ENCODE peak calls at places on chromosome 9, in five cellular contexts. J, H, N, K and R are unnamed samples.
A peak's percentile ranks its signal among the peaks of the same experiment; 100 is the strongest.

GRCh38 chr9:6348766-6349165 is 20.6 kb downstream of the TPD52L3 start:
- DNase-seq in N (no peak), H (no peak), J (no peak), K (no peak), R (no peak)

GRCh38 chr9:93659837-93660177 is 83.4 kb downstream of the PHF2 start:
- DNase-seq in N (no peak), K (no peak), H (no peak), J (peak; percentile 15), R (no peak)

GRCh38 chr9:120386390-120387131 is 193.4 kb downstream of the CDK5RAP2 start:
- DNase-seq in J (no peak), K (peak; percentile 53), H (peak; percentile 91), N (no peak), R (no peak)

GRCh38 chr9:4116091-4116581 is 183.7 kb downstream of the GLIS3 start:
- DNase-seq in H (peak; percentile 92), J (peak; percentile 58), N (no peak), K (no peak), R (no peak)

GRCh38 chr9:93575706-93576295 is 583 bp upstream of the PHF2 start:
- DNase-seq in N (no peak), K (peak; percentile 41), J (peak; percentile 16), H (peak; percentile 96), R (peak; percentile 36)

GRCh38 chr9:116403171-116403570 is 249.6 kb downstream of the PAPPA start:
- DNase-seq in K (no peak), H (no peak), N (no peak), J (no peak), R (no peak)

GRCh38 chr9:134321957-134322741 is 4.1 kb upstream of the RXRA start:
- DNase-seq in N (no peak), K (no peak), J (no peak), H (peak; percentile 73), R (no peak)

GRCh38 chr9:133778336-133778995 is 40.3 kb upstream of the SARDH start:
- DNase-seq in K (no peak), J (no peak), N (no peak), H (no peak), R (no peak)

GRCh38 chr9:126343271-126343700 is 16.7 kb downstream of the MVB12B start:
- DNase-seq in J (no peak), N (no peak), K (no peak), H (peak; percentile 62), R (no peak)

GRCh38 chr9:21558627-21559401 is 76.7 kb upstream of the IFNE start:
- DNase-seq in N (no peak), H (peak; percentile 82), K (no peak), J (peak; percentile 41), R (no peak)

GRCh38 chr9:133205996-133206931 is 2.8 kb downstream of the OBP2B start:
- DNase-seq in J (no peak), H (peak; percentile 71), N (no peak), K (no peak), R (no peak)

GRCh38 chr9:132237481-132237880 is 75.6 kb downstream of the NTNG2 start:
- DNase-seq in N (no peak), H (peak; percentile 87), J (no peak), K (no peak), R (no peak)

GRCh38 chr9:87684627-87685204 is 41.2 kb upstream of the CTSL start:
- DNase-seq in N (no peak), K (peak; percentile 80), H (peak; percentile 92), J (peak; percentile 24), R (no peak)

GRCh38 chr9:100150209-100150608 is 51.2 kb downstream of the INVS start:
- DNase-seq in N (no peak), K (no peak), J (peak; percentile 44), H (peak; percentile 22), R (no peak)

GRCh38 chr9:20023237-20023928 is 234.5 kb upstream of the SLC24A2 start:
- DNase-seq in J (no peak), H (no peak), K (no peak), N (no peak), R (no peak)

GRCh38 chr9:7439355-7439978 is 360.1 kb downstream of the DMAC1 start:
- DNase-seq in J (peak; percentile 73), N (peak; percentile 46), H (no peak), K (no peak), R (no peak)

GRCh38 chr9:35603506-35603985 is 1.5 kb upstream of the TESK1 start:
- DNase-seq in J (peak; percentile 86), N (no peak), K (peak; percentile 52), H (peak; percentile 94), R (no peak)

GRCh38 chr9:120659209-120659608 is 55.1 kb downstream of the MEGF9 start:
- DNase-seq in J (no peak), K (no peak), H (no peak), N (no peak), R (no peak)

GRCh38 chr9:107703651-107704050 is 214.1 kb upstream of the KLF4 start:
- DNase-seq in N (no peak), H (no peak), K (no peak), J (no peak), R (no peak)

GRCh38 chr9:36867241-36867640 is 166.8 kb downstream of the PAX5 start:
- DNase-seq in K (no peak), N (no peak), J (no peak), H (peak; percentile 19), R (no peak)

GRCh38 chr9:130058887-130059286 is 5.2 kb downstream of the GPR107 start:
- DNase-seq in K (no peak), H (peak; percentile 19), J (peak; percentile 59), N (no peak), R (no peak)

GRCh38 chr9:72315510-72316287 is 49.3 kb downstream of the ZFAND5 start:
- DNase-seq in K (peak; percentile 27), N (no peak), H (no peak), J (peak; percentile 16), R (no peak)

GRCh38 chr9:86054695-86055094 is 44.7 kb downstream of the GOLM1 start:
- DNase-seq in N (no peak), H (no peak), J (no peak), K (no peak), R (no peak)

GRCh38 chr9:78297672-78297961 is 692 bp downstream of the PSAT1 start:
- DNase-seq in K (no peak), J (peak; percentile 19), H (peak; percentile 90), N (peak; percentile 5), R (no peak)

GRCh38 chr9:34620061-34620994 is at the start of gene DCTN3:
- DNase-seq in H (peak; percentile 99), J (peak; percentile 94), K (peak; percentile 93), N (no peak), R (peak; percentile 85)

GRCh38 chr9:132864691-132865090 is 13.4 kb downstream of the AK8 start:
- DNase-seq in J (no peak), H (no peak), N (no peak), K (no peak), R (no peak)

GRCh38 chr9:81791076-81791475 is 101.7 kb upstream of the TLE1 start:
- DNase-seq in K (no peak), H (no peak), N (no peak), J (no peak), R (no peak)

GRCh38 chr9:3205421-3206095 is 320.2 kb downstream of the RFX3 start:
- DNase-seq in J (no peak), N (no peak), K (no peak), H (no peak), R (no peak)

GRCh38 chr9:88476491-88477271 is 58.3 kb upstream of the NXNL2 start:
- DNase-seq in H (no peak), J (peak; percentile 28), K (no peak), N (no peak), R (no peak)

GRCh38 chr9:136946893-136947891 is 2.1 kb downstream of the C8G start:
- DNase-seq in J (no peak), K (peak; percentile 39), H (peak; percentile 86), N (no peak), R (no peak)

GRCh38 chr9:127876764-127877562 is 512 bp downstream of the AK1 start:
- DNase-seq in J (no peak), H (peak; percentile 93), N (no peak), K (no peak), R (no peak)

GRCh38 chr9:96769989-96770388 is 7.9 kb downstream of the ZNF510 start:
- DNase-seq in J (no peak), N (no peak), H (no peak), K (no peak), R (no peak)

GRCh38 chr9:96766199-96766598 is 11.7 kb downstream of the ZNF510 start:
- DNase-seq in H (no peak), N (no peak), K (no peak), J (no peak), R (no peak)

DNA sequence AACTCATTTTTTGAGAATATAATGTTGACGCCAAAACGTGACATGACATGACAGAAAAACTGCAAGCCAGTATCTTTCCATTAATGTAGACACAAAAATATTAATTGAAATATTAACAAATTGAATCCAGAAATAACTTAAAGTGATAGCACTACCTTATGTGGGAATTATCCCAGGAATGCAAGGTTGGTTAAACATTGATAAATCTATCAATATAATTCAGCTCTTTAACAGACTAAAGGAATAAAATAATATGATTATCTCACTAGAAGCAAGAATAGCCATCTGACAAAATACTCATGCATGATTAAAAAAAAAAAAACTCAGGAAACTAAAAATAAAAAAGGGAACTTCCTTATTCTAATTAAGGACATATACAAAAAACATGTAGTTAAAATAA is 6.8 kb downstream of the ZNF510 start:
- DNase-seq in N (no peak), H (no peak), K (no peak), J (no peak), R (no peak)
- H3K9me3 ChIP-seq in N (no peaks in the 10 kb centered on the region), H (peaks cover 7% of the 10 kb centered on the region), K (no peaks in the 10 kb centered on the region), J (peaks cover 18% of the 10 kb centered on the region), R (peaks cover 57% of the 10 kb centered on the region)

GRCh38 chr9:109639666-109640231 is 140.2 kb upstream of the PALM2AKAP2 start:
- DNase-seq in N (no peak), J (no peak), H (no peak), K (no peak), R (no peak)
- H3K27ac ChIP-seq in N (no peak overlapping the region), J (no peak overlapping the region), H (no peak overlapping the region), K (no peak overlapping the region), R (no peak overlapping the region)

GRCh38 chr9:97109194-97109811 is 70.4 kb upstream of the CTSV start:
- DNase-seq in H (no peak), K (peak; percentile 50), N (no peak), J (peak; percentile 6), R (no peak)
- TF ChIP-seq CTCF in H (peak; percentile 46), K (peak; percentile 31), N (peak; percentile 73), J (peak; percentile 31), R (no peak)

DNA sequence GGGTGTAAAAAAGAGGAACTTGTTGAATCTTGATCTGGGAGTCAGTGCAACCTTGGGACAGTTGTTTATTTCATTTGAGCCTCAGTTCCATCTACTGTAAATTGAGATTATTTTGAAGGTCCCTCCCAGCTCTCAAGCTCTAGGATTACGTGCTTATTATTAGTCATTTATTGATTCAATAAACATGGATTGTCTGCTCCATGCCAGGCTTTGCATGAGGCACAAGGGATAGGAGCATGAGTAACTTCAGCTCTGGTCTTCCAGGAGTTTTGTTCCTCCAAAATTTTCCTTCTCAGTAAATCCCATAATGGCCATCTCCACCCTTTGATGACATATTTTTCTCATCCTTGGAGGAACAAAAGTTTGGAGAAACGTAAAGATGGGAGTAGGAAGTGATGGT is 244.5 kb downstream of the DMRT2 start:
- DNase-seq in J (no peak), N (no peak), H (no peak), K (no peak), R (no peak)
- H3K9me3 ChIP-seq in J (peaks cover 8% of the 10 kb centered on the region), N (no peaks in the 10 kb centered on the region), H (peaks cover 2% of the 10 kb centered on the region), K (no peaks in the 10 kb centered on the region), R (no peaks in the 10 kb centered on the region)